ENCODE peak calls at places on chromosomes 4 and X, in four cellular contexts. R is stimulated activated naive CD4-positive, alpha-beta T cell; D is cardiac muscle cell; O is trophoblast cell. V is an unnamed sample.

GRCh38 chr4:60890743-60891142 is 309.4 kb upstream of the ADGRL3 start:
- DNase-seq in R (no peak), D (no peak), O (no peak), V (no peak)

GRCh38 chr4:122604146-122604545 is 16.7 kb downstream of the IL21 start:
- DNase-seq in R (no peak), D (no peak), O (peak), V (no peak)

GRCh38 chr4:36317731-36318130 is 36.3 kb downstream of the DTHD1 start:
- DNase-seq in R (no peak), D (no peak), O (no peak), V (no peak)

GRCh38 chr4:156619154-156619934 is 352.3 kb downstream of the PDGFC start:
- DNase-seq in R (no peak), D (no peak), O (no peak), V (no peak)

GRCh38 chrX:12978205-12979010 is 3.5 kb downstream of the TMSB4X start:
- DNase-seq in R (peak), D (no peak), O (no peak), V (peak)

GRCh38 chr4:3291411-3291968 is 1.3 kb upstream of the RGS12 start:
- DNase-seq in R (no peak), D (peak), O (no peak), V (no peak)

GRCh38 chr4:89305712-89306437 is 1.7 kb downstream of the GPRIN3 start:
- DNase-seq in R (no peak), D (no peak), O (no peak), V (no peak)

GRCh38 chrX:12825801-12826200 is 34.6 kb downstream of the PRPS2 start:
- DNase-seq in R (no peak), D (no peak), O (peak), V (no peak)

GRCh38 chr4:174631901-174632758 is 109.8 kb upstream of the HPGD start:
- DNase-seq in R (peak), D (peak), O (peak), V (peak)

GRCh38 chr4:170400346-170400745 is 310.6 kb upstream of the AADAT start:
- DNase-seq in R (no peak), D (no peak), O (no peak), V (no peak)

GRCh38 chr4:124525524-124525923 is 187.0 kb downstream of the ANKRD50 start:
- DNase-seq in R (no peak), D (no peak), O (no peak), V (no peak)

GRCh38 chr4:10803944-10804343 is 119.4 kb upstream of the CLNK start:
- DNase-seq in R (no peak), D (no peak), O (no peak), V (no peak)

GRCh38 chrX:110081740-110082139 is 78.8 kb downstream of the TMEM164 start:
- DNase-seq in R (no peak), D (no peak), O (no peak), V (no peak)

GRCh38 chrX:73728518-73729023 is 165.6 kb downstream of the CHIC1 start:
- DNase-seq in R (no peak), D (no peak), O (no peak), V (no peak)

GRCh38 chr4:15963568-15963967 is 593 bp upstream of the FGFBP2 start:
- DNase-seq in R (no peak), D (no peak), O (no peak), V (no peak)

GRCh38 chrX:115958687-115959359 is 211.7 kb upstream of the AGTR2 start:
- DNase-seq in R (no peak), D (no peak), O (no peak), V (peak)

GRCh38 chr4:123628288-123628687 is 231.7 kb downstream of the SPRY1 start:
- DNase-seq in R (no peak), D (no peak), O (no peak), V (no peak)

GRCh38 chr4:38925492-38926418 is 58.1 kb downstream of the FAM114A1 start:
- DNase-seq in R (no peak), D (no peak), O (no peak), V (no peak)

GRCh38 chrX:40749874-40750273 is 14.5 kb upstream of the MED14 start:
- DNase-seq in R (peak), D (no peak), O (no peak), V (no peak)

GRCh38 chr4:15765306-15765705 is 12.8 kb upstream of the CD38 start:
- DNase-seq in R (peak), D (no peak), O (no peak), V (no peak)

GRCh38 chr4:73698217-73698616 is 42.2 kb upstream of the CXCL8 start:
- DNase-seq in R (no peak), D (no peak), O (no peak), V (no peak)

GRCh38 chrX:97854071-97854470 is 970.4 kb downstream of the RPA4 start:
- DNase-seq in R (no peak), D (no peak), O (no peak), V (no peak)

GRCh38 chrX:134624046-134624430 is 34.2 kb downstream of the PLAC1 start:
- DNase-seq in R (no peak), D (no peak), O (no peak), V (no peak)

GRCh38 chrX:23993012-23993633 is 33.9 kb downstream of the KLHL15 start:
- DNase-seq in R (no peak), D (no peak), O (no peak), V (no peak)

GRCh38 chr4:6892909-6893202 is 16.8 kb upstream of the TBC1D14 start:
- DNase-seq in R (no peak), D (no peak), O (no peak), V (no peak)

GRCh38 chr4:163251204-163251603 is 81.2 kb downstream of the NPY1R start:
- DNase-seq in R (no peak), D (peak), O (no peak), V (no peak)

GRCh38 chrX:153598541-153599191 is at the start of gene CCNQ:
- DNase-seq in R (peak), D (peak), O (peak), V (no peak)

GRCh38 chrX:13250831-13251612 is 68.8 kb downstream of the ATXN3L start:
- DNase-seq in R (no peak), D (no peak), O (no peak), V (no peak)

GRCh38 chrX:28659269-28659668 is 72.0 kb downstream of the IL1RAPL1 start:
- DNase-seq in R (no peak), D (no peak), O (no peak), V (no peak)

GRCh38 chr4:8297691-8298485 is 28.3 kb downstream of the HTRA3 start:
- DNase-seq in R (no peak), D (no peak), O (no peak), V (no peak)

GRCh38 chr4:163693211-163693610 is 198.7 kb downstream of the TMA16 start:
- DNase-seq in R (no peak), D (no peak), O (no peak), V (no peak)

GRCh38 chrX:119753639-119754257 is 4.6 kb upstream of the SOWAHD start:
- DNase-seq in R (peak), D (peak), O (peak), V (peak)

GRCh38 chr4:110681381-110681780 is 58.5 kb upstream of the PITX2 start:
- DNase-seq in R (no peak), D (no peak), O (no peak), V (no peak)

GRCh38 chr4:3375688-3376087 is 66.1 kb upstream of the HGFAC start:
- DNase-seq in R (no peak), D (no peak), O (no peak), V (no peak)

GRCh38 chr4:73704314-73705055 is 35.9 kb upstream of the CXCL8 start:
- DNase-seq in R (no peak), D (no peak), O (peak), V (no peak)